ENCODE peak calls at places on chromosomes 13 and 19, in seven cellular contexts. B is NCI-H146, O is ovary, V is AG08396, Q is tibial nerve, A is AML-193, D is heart right ventricle. G is an unnamed sample.

GRCh38 chr13:35475131-35475959 is 1.1 kb downstream of the MAB21L1 start:
- DNase-seq in B (no peak), O (peak; percentile 59), V (peak; percentile 54), Q (peak; percentile 58), A (no peak), D (peak; percentile 31), G (no peak)

GRCh38 chr19:22634450-22634827 is 315 bp downstream of the ZNF492 start:
- DNase-seq in B (no peak), O (no peak), V (peak; percentile 7), Q (no peak), A (no peak), D (no peak), G (no peak)

GRCh38 chr13:91154553-91154952 is 192.9 kb upstream of the MIR17HG start:
- DNase-seq in B (peak; percentile 82), O (no peak), V (no peak), Q (no peak), A (no peak), D (no peak), G (no peak)

GRCh38 chr19:294819-295686 is 3.9 kb upstream of the PLPP2 start:
- DNase-seq in B (no peak), O (no peak), V (peak; percentile 81), Q (no peak), A (no peak), D (no peak), G (peak; percentile 27)

GRCh38 chr19:8580710-8581281 is 3.6 kb upstream of the MYO1F start:
- DNase-seq in B (peak; percentile 43), O (peak; percentile 77), V (peak; percentile 84), Q (peak; percentile 87), A (peak; percentile 72), D (peak; percentile 82), G (peak; percentile 97)

GRCh38 chr13:106118996-106119395 is 416.5 kb downstream of the EFNB2 start:
- DNase-seq in B (no peak), O (no peak), V (no peak), Q (no peak), A (no peak), D (no peak), G (no peak)

GRCh38 chr19:45177817-45178261 is at the start of gene TRAPPC6A:
- DNase-seq in B (no peak), O (no peak), V (peak; percentile 73), Q (peak; percentile 18), A (peak; percentile 78), D (no peak), G (peak; percentile 80)

GRCh38 chr13:27622102-27622820 is 569 bp downstream of the POLR1D start:
- DNase-seq in B (peak; percentile 55), O (no peak), V (peak; percentile 12), Q (peak; percentile 5), A (peak; percentile 52), D (no peak), G (no peak)

GRCh38 chr19:44111910-44112463 is 1.2 kb upstream of the ZNF225 start:
- DNase-seq in B (peak; percentile 36), O (no peak), V (peak; percentile 51), Q (no peak), A (no peak), D (no peak), G (peak; percentile 20)

GRCh38 chr13:30735025-30735967 is at the start of gene ALOX5AP:
- DNase-seq in B (no peak), O (no peak), V (no peak), Q (no peak), A (peak; percentile 98), D (no peak), G (peak; percentile 92)

GRCh38 chr13:111184685-111185401 is 69.7 kb downstream of the ARHGEF7 start:
- DNase-seq in B (no peak), O (no peak), V (no peak), Q (no peak), A (no peak), D (peak; percentile 78), G (peak; percentile 83)

GRCh38 chr19:36041831-36042230 is 9.2 kb upstream of the CLIP3 start:
- DNase-seq in B (no peak), O (peak; percentile 40), V (peak; percentile 62), Q (no peak), A (no peak), D (no peak), G (no peak)

GRCh38 chr13:113425931-113426590 is 27.2 kb downstream of the ADPRHL1 start:
- DNase-seq in B (no peak), O (no peak), V (no peak), Q (no peak), A (no peak), D (no peak), G (peak; percentile 83)

GRCh38 chr13:99909836-99910619 is 61.5 kb downstream of the ZIC5 start:
- DNase-seq in B (peak; percentile 59), O (no peak), V (no peak), Q (no peak), A (no peak), D (peak; percentile 23), G (no peak)

GRCh38 chr13:27125357-27126282 is 46.0 kb downstream of the USP12 start:
- DNase-seq in B (peak; percentile 93), O (no peak), V (no peak), Q (no peak), A (no peak), D (no peak), G (no peak)

GRCh38 chr13:21318891-21319532 is 140.1 kb downstream of the ZDHHC20 start:
- DNase-seq in B (no peak), O (no peak), V (no peak), Q (no peak), A (no peak), D (no peak), G (no peak)

GRCh38 chr13:37492741-37493514 is 105.6 kb downstream of the POSTN start:
- DNase-seq in B (no peak), O (no peak), V (no peak), Q (no peak), A (no peak), D (no peak), G (no peak)

GRCh38 chr13:33251131-33251629 is 34.4 kb downstream of the STARD13 start:
- DNase-seq in B (no peak), O (no peak), V (peak; percentile 83), Q (no peak), A (no peak), D (peak; percentile 46), G (no peak)

GRCh38 chr13:98988782-98989181 is 10.9 kb upstream of the DOCK9 start:
- DNase-seq in B (no peak), O (no peak), V (no peak), Q (no peak), A (no peak), D (no peak), G (no peak)

GRCh38 chr13:28532226-28533048 is 37.5 kb upstream of the FLT1 start:
- DNase-seq in B (no peak), O (no peak), V (peak; percentile 52), Q (no peak), A (no peak), D (peak; percentile 47), G (no peak)

GRCh38 chr13:80274643-80275042 is 66.3 kb downstream of the SPRY2 start:
- DNase-seq in B (no peak), O (no peak), V (no peak), Q (no peak), A (no peak), D (no peak), G (no peak)

GRCh38 chr19:15269806-15270205 is 37.6 kb upstream of the EPHX3 start:
- DNase-seq in B (no peak), O (no peak), V (no peak), Q (no peak), A (no peak), D (no peak), G (no peak)

GRCh38 chr19:17255150-17255621 is 9.4 kb downstream of the USHBP1 start:
- DNase-seq in B (peak; percentile 80), O (no peak), V (no peak), Q (no peak), A (no peak), D (no peak), G (no peak)

GRCh38 chr13:51262501-51263211 is 40.5 kb downstream of the FAM124A start:
- DNase-seq in B (peak; percentile 64), O (no peak), V (no peak), Q (no peak), A (no peak), D (no peak), G (peak; percentile 44)

GRCh38 chr13:26557393-26558073 is at the start of gene WASF3:
- DNase-seq in B (peak; percentile 95), O (peak; percentile 94), V (peak; percentile 98), Q (peak; percentile 79), A (no peak), D (peak; percentile 96), G (peak; percentile 71)

GRCh38 chr19:4007836-4008539 is 452 bp downstream of the PIAS4 start:
- DNase-seq in B (peak; percentile 8), O (peak; percentile 34), V (no peak), Q (peak; percentile 40), A (no peak), D (no peak), G (no peak)

GRCh38 chr19:41192574-41193419 is at the start of gene CYP2S1:
- DNase-seq in B (no peak), O (no peak), V (peak; percentile 70), Q (no peak), A (no peak), D (no peak), G (no peak)

GRCh38 chr13:51621597-51621996 is 37.3 kb downstream of the WDFY2 start:
- DNase-seq in B (no peak), O (no peak), V (no peak), Q (no peak), A (no peak), D (no peak), G (no peak)

GRCh38 chr13:33636955-33637670 is 180.8 kb upstream of the RFC3 start:
- DNase-seq in B (no peak), O (no peak), V (no peak), Q (no peak), A (no peak), D (no peak), G (no peak)

GRCh38 chr13:24923305-24923640 is 159.3 kb downstream of the RNF17 start:
- DNase-seq in B (no peak), O (no peak), V (peak; percentile 47), Q (peak; percentile 33), A (peak; percentile 77), D (peak; percentile 9), G (peak; percentile 82)

GRCh38 chr13:44142911-44143665 is 230.5 kb upstream of the SERP2 start:
- DNase-seq in B (no peak), O (no peak), V (no peak), Q (no peak), A (no peak), D (no peak), G (no peak)

GRCh38 chr13:20118268-20119140 is 42.3 kb downstream of the GJA3 start:
- DNase-seq in B (peak; percentile 50), O (peak; percentile 71), V (peak; percentile 79), Q (peak; percentile 10), A (peak; percentile 20), D (peak; percentile 62), G (no peak)

GRCh38 chr19:35879770-35880317 is 11.5 kb downstream of the APLP1 start:
- DNase-seq in B (peak; percentile 52), O (peak; percentile 70), V (peak; percentile 95), Q (peak; percentile 88), A (peak; percentile 82), D (peak; percentile 91), G (peak; percentile 82)

GRCh38 chr19:17632577-17632976 is 55.6 kb downstream of the UNC13A start:
- DNase-seq in B (no peak), O (no peak), V (no peak), Q (no peak), A (no peak), D (no peak), G (no peak)

G was measured in NB4.